ENCODE peak calls at places on chromosome 1, in six cellular contexts. U is neural crest cell, R is uterus, C is EL, G is AG08396, V is GF-D8. A is an unnamed sample.
A peak's percentile ranks its signal among the peaks of the same experiment; 100 is the strongest.

GRCh38 chr1:168079761-168080160 is 57.0 kb downstream of the GPR161 start:
- DNase-seq in V (no peak), R (no peak), C (peak; percentile 39), G (peak; percentile 33), U (no peak), A (no peak)

GRCh38 chr1:94876362-94876761 is 50.5 kb downstream of the CNN3 start:
- DNase-seq in R (no peak), C (peak; percentile 69), U (no peak), V (no peak), G (no peak), A (no peak)

GRCh38 chr1:84700065-84700464 is 9.8 kb upstream of the SSX2IP start:
- DNase-seq in U (no peak), G (no peak), C (no peak), R (no peak), V (no peak), A (no peak)

GRCh38 chr1:99639408-99639807 is 6.5 kb upstream of the PALMD start:
- DNase-seq in R (no peak), G (no peak), U (no peak), V (no peak), C (no peak), A (no peak)

GRCh38 chr1:50959303-50959912 is 659 bp downstream of the FAF1 start:
- DNase-seq in U (peak; percentile 7), C (peak; percentile 60), V (no peak), R (peak; percentile 35), G (no peak), A (no peak)

GRCh38 chr1:97340951-97341350 is 579.9 kb downstream of the DPYD start:
- DNase-seq in R (no peak), U (no peak), C (peak; percentile 83), G (peak; percentile 33), V (no peak), A (no peak)

GRCh38 chr1:55898191-55898590 is 681.2 kb downstream of the PLPP3 start:
- DNase-seq in C (peak; percentile 47), U (no peak), V (no peak), G (peak; percentile 53), R (no peak), A (no peak)

GRCh38 chr1:1291611-1292441 is 11.6 kb downstream of the SCNN1D start:
- DNase-seq in C (peak; percentile 44), U (peak; percentile 64), V (no peak), R (peak; percentile 68), G (peak; percentile 73), A (peak; percentile 68)

GRCh38 chr1:209368864-209369598 is 214.5 kb upstream of the CAMK1G start:
- DNase-seq in R (peak; percentile 74), G (peak; percentile 33), U (no peak), V (no peak), C (peak; percentile 94), A (no peak)

GRCh38 chr1:43719063-43719462 is 11.7 kb downstream of the ST3GAL3 start:
- DNase-seq in C (no peak), R (peak; percentile 70), V (no peak), G (no peak), U (no peak), A (no peak)

GRCh38 chr1:15283500-15283899 is 36.5 kb downstream of the FHAD1 start:
- DNase-seq in G (peak; percentile 57), C (peak; percentile 41), R (no peak), U (no peak), V (no peak), A (no peak)

GRCh38 chr1:147273409-147274307 is 31.2 kb downstream of the CHD1L start:
- DNase-seq in V (no peak), C (peak; percentile 82), R (no peak), G (peak; percentile 64), U (peak; percentile 22), A (peak; percentile 15)

GRCh38 chr1:21174638-21175323 is 1.9 kb downstream of the EIF4G3 start:
- DNase-seq in G (peak; percentile 56), V (no peak), C (peak; percentile 72), R (no peak), U (no peak), A (no peak)

GRCh38 chr1:93567255-93567918 is 114.2 kb downstream of the BCAR3 start:
- DNase-seq in C (peak; percentile 86), G (peak; percentile 45), V (no peak), U (no peak), R (peak; percentile 39), A (no peak)

GRCh38 chr1:2031546-2032540 is 12.7 kb downstream of the GABRD start:
- DNase-seq in C (no peak), R (no peak), G (no peak), V (no peak), U (no peak), A (no peak)

GRCh38 chr1:55249646-55250398 is 34.7 kb upstream of the USP24 start:
- DNase-seq in R (no peak), G (no peak), U (no peak), V (no peak), C (no peak), A (no peak)

GRCh38 chr1:178644308-178645120 is 80.5 kb upstream of the RALGPS2 start:
- DNase-seq in C (peak; percentile 63), G (no peak), R (no peak), U (no peak), V (no peak), A (no peak)

GRCh38 chr1:150567717-150568561 is 11.5 kb downstream of the MCL1 start:
- DNase-seq in G (peak; percentile 81), C (peak; percentile 99), U (peak; percentile 61), R (peak; percentile 88), V (no peak), A (no peak)

A was measured in NCI-H187 treated with DMSO at 0.1 percent for 48 hours.